ENCODE peak calls at places on chromosomes 11 and 22, in nine cellular contexts. J is mucosa of gallbladder; R is body of pancreas; C is activated T-helper 1 cell treated with anti-CD3 and anti-CD28 coated beads, Interleukin-12 subunit alpha, Interleukin-12 subunit beta, Interleukin-2, Interleukin-4 antibody, amounts not matched to agents 30 ng/mL and 10 ng/mL and 1 ng/mL, durations not matched to agents 14 hours and 24 hours and 36 hours; B is retinal pigment epithelial cell; E is AG09319; A is left colon; I is foreskin fibroblast; Z is activated naive CD8-positive, alpha-beta T cell treated with anti-CD3 and anti-CD28 coated beads, Interleukin-2, amount 50 U/mL, for 24 hours. N is an unnamed sample.

GRCh38 chr11:3046190-3046589 is 11.0 kb downstream of the CARS1 start:
- DNase-seq in A (no peak), Z (no peak), E (no peak), C (no peak), I (no peak), B (no peak), J (no peak), R (no peak), N (no peak)

GRCh38 chr11:76185931-76186401 is 20.3 kb downstream of the WNT11 start:
- DNase-seq in Z (no peak), R (no peak), E (no peak), C (no peak), J (no peak), I (peak), B (no peak), A (peak), N (no peak)

GRCh38 chr22:44355688-44356070 is 42.9 kb upstream of the SHISAL1 start:
- DNase-seq in E (no peak), Z (no peak), R (no peak), C (no peak), I (no peak), B (no peak), J (no peak), A (no peak), N (no peak)

GRCh38 chr11:133835258-133836075 is 9.8 kb downstream of the SPATA19 start:
- DNase-seq in J (no peak), R (peak), C (peak), B (no peak), E (no peak), I (peak), A (no peak), Z (peak), N (peak)

GRCh38 chr11:117095301-117096139 is 2.7 kb downstream of the SIK3 start:
- DNase-seq in C (no peak), B (no peak), R (no peak), E (peak), J (no peak), A (no peak), Z (no peak), I (peak), N (no peak)

GRCh38 chr11:125224391-125225015 is 60.0 kb downstream of the PKNOX2 start:
- DNase-seq in R (peak), E (no peak), A (peak), B (no peak), J (peak), Z (peak), I (no peak), C (no peak), N (no peak)

GRCh38 chr11:555500-556174 is 4.9 kb downstream of the LMNTD2 start:
- DNase-seq in A (no peak), E (no peak), J (no peak), B (no peak), I (no peak), Z (no peak), R (no peak), C (no peak), N (no peak)

GRCh38 chr11:87358461-87358860 is 320.7 kb downstream of the TMEM135 start:
- DNase-seq in B (no peak), J (no peak), C (no peak), I (no peak), A (no peak), R (no peak), Z (no peak), E (no peak), N (no peak)

GRCh38 chr11:68302256-68303054 is 9.9 kb upstream of the LRP5 start:
- DNase-seq in R (no peak), I (no peak), J (peak), C (no peak), Z (no peak), B (no peak), A (peak), E (no peak), N (no peak)

GRCh38 chr22:23522642-23523251 is 57.3 kb downstream of the IGLL1 start:
- DNase-seq in Z (no peak), R (no peak), A (no peak), I (peak), C (no peak), B (no peak), J (no peak), E (no peak), N (no peak)

GRCh38 chr11:95154514-95154913 is 64.9 kb downstream of the ENDOD1 start:
- DNase-seq in J (peak), R (peak), A (peak), I (peak), E (no peak), Z (peak), B (no peak), C (peak), N (no peak)

GRCh38 chr11:75841739-75842138 is 26.7 kb downstream of the UVRAG start:
- DNase-seq in C (no peak), A (no peak), I (no peak), Z (no peak), R (no peak), B (no peak), J (no peak), E (no peak), N (no peak)

GRCh38 chr11:10375280-10376048 is 70.6 kb downstream of the ADM start:
- DNase-seq in E (peak), I (peak), A (no peak), R (no peak), C (no peak), B (no peak), Z (no peak), J (no peak), N (no peak)

GRCh38 chr22:46951973-46952372 is 189.5 kb downstream of the TBC1D22A start:
- DNase-seq in C (no peak), A (no peak), E (no peak), B (no peak), I (no peak), R (no peak), J (no peak), Z (no peak), N (no peak)

GRCh38 chr22:35971418-35972119 is 57.1 kb downstream of the RBFOX2 start:
- DNase-seq in B (no peak), Z (no peak), I (peak), E (peak), J (no peak), C (no peak), R (no peak), A (no peak), N (no peak)

GRCh38 chr11:102495161-102496042 is 35.1 kb downstream of the MMP7 start:
- DNase-seq in A (no peak), Z (no peak), C (peak), I (peak), J (peak), R (peak), E (peak), B (peak), N (no peak)

GRCh38 chr11:21774212-21774611 is 418.7 kb upstream of the ANO5 start:
- DNase-seq in E (no peak), Z (no peak), A (no peak), J (no peak), C (no peak), B (no peak), I (no peak), R (no peak), N (no peak)

GRCh38 chr11:57514538-57515331 is 767 bp downstream of the SLC43A1 start:
- DNase-seq in R (peak), I (no peak), C (peak), J (peak), B (no peak), A (peak), Z (peak), E (no peak), N (peak)

GRCh38 chr22:43777204-43777671 is 34.9 kb downstream of the EFCAB6 start:
- DNase-seq in I (peak), R (no peak), A (no peak), Z (no peak), B (no peak), J (no peak), C (no peak), E (peak), N (no peak)

GRCh38 chr11:72454791-72455190 is 20.5 kb upstream of the CLPB start:
- DNase-seq in B (no peak), C (no peak), J (no peak), I (no peak), A (no peak), E (no peak), R (no peak), Z (no peak), N (no peak)

GRCh38 chr11:12989428-12990242 is 19.5 kb upstream of the RASSF10 start:
- DNase-seq in A (no peak), I (no peak), C (no peak), Z (no peak), J (no peak), E (no peak), B (no peak), R (no peak), N (no peak)

GRCh38 chr22:48316876-48317250 is 1510.8 kb downstream of the BRD1 start:
- DNase-seq in B (no peak), Z (no peak), A (no peak), J (no peak), E (no peak), C (no peak), I (no peak), R (no peak), N (no peak)

GRCh38 chr11:2287102-2287501 is 14.6 kb downstream of the C11orf21 start:
- DNase-seq in C (no peak), B (no peak), Z (no peak), J (no peak), A (peak), E (no peak), I (no peak), R (peak), N (no peak)